ENCODE peak calls at places on chromosomes 6 and 20, in five cellular contexts. E is RWPE2; B is GM12865; R is CD4-positive, alpha-beta T cell; U is T-helper 17 cell. S is an unnamed sample.

GRCh38 chr6:44545224-44545623 is 157.7 kb downstream of the CDC5L start:
- DNase-seq in E (no peak), U (no peak), B (no peak), R (no peak), S (no peak)

GRCh38 chr6:72826744-72827438 is 205.0 kb downstream of the KCNQ5 start:
- DNase-seq in R (no peak), U (no peak), B (no peak), E (no peak), S (no peak)

GRCh38 chr6:154306696-154307095 is 49.9 kb downstream of the IPCEF1 start:
- DNase-seq in R (no peak), U (no peak), B (peak), E (no peak), S (no peak)

GRCh38 chr6:12151433-12151820 is 138.7 kb upstream of the EDN1 start:
- DNase-seq in E (no peak), U (no peak), R (no peak), B (no peak), S (no peak)

GRCh38 chr20:7399114-7399513 is 541.1 kb downstream of the HAO1 start:
- DNase-seq in B (no peak), U (no peak), E (no peak), R (no peak), S (no peak)

GRCh38 chr20:57663241-57663640 is 43.0 kb upstream of the ZBP1 start:
- DNase-seq in U (no peak), E (peak), R (peak), B (no peak), S (no peak)

GRCh38 chr6:12592634-12593033 is 123.9 kb upstream of the PHACTR1 start:
- DNase-seq in U (no peak), E (no peak), B (no peak), R (no peak), S (no peak)

GRCh38 chr6:106883808-106884262 is 90.7 kb downstream of the CD24 start:
- DNase-seq in E (no peak), U (no peak), R (no peak), B (no peak), S (no peak)

GRCh38 chr6:157313531-157314467 is 9.5 kb downstream of the TMEM242 start:
- DNase-seq in R (no peak), B (peak), E (no peak), U (no peak), S (no peak)

GRCh38 chr6:117547688-117548621 is 54.4 kb downstream of the GOPC start:
- DNase-seq in U (peak), E (no peak), B (peak), R (peak), S (no peak)

GRCh38 chr20:47036091-47036880 is 141.6 kb downstream of the EYA2 start:
- DNase-seq in R (no peak), E (no peak), U (no peak), B (no peak), S (no peak)

GRCh38 chr6:105835373-105835772 is 250.8 kb upstream of the PRDM1 start:
- DNase-seq in E (no peak), B (peak), R (no peak), U (no peak), S (peak)

GRCh38 chr20:14208956-14209355 is 128.5 kb downstream of the FLRT3 start:
- DNase-seq in U (no peak), E (no peak), B (no peak), R (no peak), S (no peak)

GRCh38 chr6:38436726-38437465 is 202.8 kb downstream of the BTBD9 start:
- DNase-seq in U (no peak), E (no peak), R (no peak), B (no peak), S (peak)

GRCh38 chr6:17583811-17584210 is 16.3 kb upstream of the FAM8A1 start:
- DNase-seq in B (no peak), E (no peak), R (no peak), U (no peak), S (no peak)

GRCh38 chr20:36676701-36677421 is 30.9 kb upstream of the SLA2 start:
- DNase-seq in E (peak), B (no peak), U (no peak), R (no peak), S (peak)

GRCh38 chr6:124823240-124824105 is 138.8 kb upstream of the RNF217 start:
- DNase-seq in B (no peak), E (no peak), U (no peak), R (no peak), S (no peak)

GRCh38 chr6:33073431-33073871 is at the start of gene HLA-DPA1:
- DNase-seq in B (peak), U (peak), E (no peak), R (no peak), S (peak)

GRCh38 chr6:37137201-37137880 is 32.6 kb upstream of the PIM1 start:
- DNase-seq in R (no peak), U (no peak), E (peak), B (peak), S (peak)

GRCh38 chr6:24492475-24492874 is 2.3 kb upstream of the ALDH5A1 start:
- DNase-seq in B (peak), R (no peak), E (no peak), U (no peak), S (no peak)

GRCh38 chr20:48603819-48604405 is 223.9 kb downstream of the PREX1 start:
- DNase-seq in E (peak), U (no peak), R (no peak), B (no peak), S (no peak)

GRCh38 chr20:22404609-22405170 is 179.7 kb downstream of the FOXA2 start:
- DNase-seq in U (no peak), B (no peak), E (no peak), R (no peak), S (no peak)

S was measured in HCT116.